ENCODE peak calls at places on chromosomes 6 and 20, in ten cellular contexts. One of them, this sample, is unnamed.

GRCh38 chr20:53578492-53579222 is 15.0 kb downstream of the ZNF217 start:
- DNase-seq in endothelial cell of umbilical vein: peak; percentile 90
- DNase-seq in WTC11: no peak
- DNase-seq in lower lobe of right lung: no peak
- DNase-seq in fibroblast of the aortic adventitia: peak; percentile 97
- DNase-seq in fibroblast of mammary gland: peak; percentile 94
- DNase-seq in epithelial cell of proximal tubule: no peak
- DNase-seq in GM20000: peak; percentile 70
- DNase-seq in left lung: no peak
- DNase-seq in neural crest cell: peak; percentile 72
- DNase-seq in this sample: peak; percentile 91

GRCh38 chr6:1082040-1082935 is 229.6 kb upstream of the FOXQ1 start:
- DNase-seq in fibroblast of mammary gland: peak; percentile 72
- DNase-seq in lower lobe of right lung: no peak
- DNase-seq in WTC11: no peak
- DNase-seq in GM20000: no peak
- DNase-seq in epithelial cell of proximal tubule: peak; percentile 66
- DNase-seq in neural crest cell: no peak
- DNase-seq in endothelial cell of umbilical vein: peak; percentile 2
- DNase-seq in fibroblast of the aortic adventitia: peak; percentile 71
- DNase-seq in left lung: no peak
- DNase-seq in this sample: peak; percentile 73

GRCh38 chr6:1363729-1364572 is 25.4 kb upstream of the FOXF2 start:
- DNase-seq in endothelial cell of umbilical vein: no peak
- DNase-seq in lower lobe of right lung: no peak
- DNase-seq in left lung: no peak
- DNase-seq in fibroblast of the aortic adventitia: peak; percentile 75
- DNase-seq in GM20000: no peak
- DNase-seq in WTC11: peak; percentile 36
- DNase-seq in epithelial cell of proximal tubule: peak; percentile 37
- DNase-seq in neural crest cell: no peak
- DNase-seq in fibroblast of mammary gland: peak; percentile 79
- DNase-seq in this sample: peak; percentile 33

GRCh38 chr6:114747995-114748625 is 405.3 kb upstream of the HS3ST5 start:
- DNase-seq in lower lobe of right lung: peak; percentile 39
- DNase-seq in fibroblast of mammary gland: peak; percentile 68
- DNase-seq in fibroblast of the aortic adventitia: peak; percentile 30
- DNase-seq in GM20000: peak; percentile 19
- DNase-seq in epithelial cell of proximal tubule: peak; percentile 6
- DNase-seq in endothelial cell of umbilical vein: peak; percentile 7
- DNase-seq in WTC11: peak; percentile 36
- DNase-seq in left lung: no peak
- DNase-seq in neural crest cell: peak; percentile 59
- DNase-seq in this sample: peak; percentile 63

GRCh38 chr6:165091121-165091785 is 218.2 kb downstream of the C6orf118 start:
- DNase-seq in neural crest cell: no peak
- DNase-seq in lower lobe of right lung: no peak
- DNase-seq in epithelial cell of proximal tubule: no peak
- DNase-seq in GM20000: no peak
- DNase-seq in left lung: no peak
- DNase-seq in endothelial cell of umbilical vein: no peak
- DNase-seq in fibroblast of the aortic adventitia: no peak
- DNase-seq in fibroblast of mammary gland: no peak
- DNase-seq in WTC11: no peak
- DNase-seq in this sample: no peak

GRCh38 chr6:25927721-25928359 is 2.7 kb downstream of the SLC17A2 start:
- DNase-seq in lower lobe of right lung: no peak
- DNase-seq in neural crest cell: no peak
- DNase-seq in endothelial cell of umbilical vein: no peak
- DNase-seq in left lung: no peak
- DNase-seq in WTC11: no peak
- DNase-seq in fibroblast of mammary gland: peak; percentile 73
- DNase-seq in GM20000: no peak
- DNase-seq in fibroblast of the aortic adventitia: peak; percentile 84
- DNase-seq in epithelial cell of proximal tubule: no peak
- DNase-seq in this sample: no peak

GRCh38 chr6:45663181-45664180 is 285.7 kb upstream of the SUPT3H start:
- DNase-seq in lower lobe of right lung: peak; percentile 55
- DNase-seq in fibroblast of the aortic adventitia: peak; percentile 42
- DNase-seq in fibroblast of mammary gland: no peak
- DNase-seq in neural crest cell: peak; percentile 44
- DNase-seq in epithelial cell of proximal tubule: no peak
- DNase-seq in left lung: peak; percentile 83
- DNase-seq in GM20000: peak; percentile 41
- DNase-seq in endothelial cell of umbilical vein: peak; percentile 42
- DNase-seq in WTC11: peak; percentile 76
- DNase-seq in this sample: no peak

GRCh38 chr20:45781391-45781931 is 10.2 kb downstream of the WFDC3 start:
- DNase-seq in neural crest cell: no peak
- DNase-seq in left lung: no peak
- DNase-seq in lower lobe of right lung: no peak
- DNase-seq in GM20000: no peak
- DNase-seq in fibroblast of mammary gland: peak; percentile 97
- DNase-seq in epithelial cell of proximal tubule: no peak
- DNase-seq in fibroblast of the aortic adventitia: peak; percentile 86
- DNase-seq in endothelial cell of umbilical vein: peak; percentile 54
- DNase-seq in WTC11: no peak
- DNase-seq in this sample: peak; percentile 48

GRCh38 chr6:111565316-111566221 is 40.1 kb downstream of the TRAF3IP2 start:
- DNase-seq in epithelial cell of proximal tubule: no peak
- DNase-seq in lower lobe of right lung: no peak
- DNase-seq in GM20000: peak; percentile 58
- DNase-seq in left lung: no peak
- DNase-seq in WTC11: peak; percentile 51
- DNase-seq in fibroblast of the aortic adventitia: no peak
- DNase-seq in fibroblast of mammary gland: no peak
- DNase-seq in endothelial cell of umbilical vein: no peak
- DNase-seq in neural crest cell: no peak
- DNase-seq in this sample: peak; percentile 52

GRCh38 chr6:8389034-8389818 is 46.1 kb downstream of the SLC35B3 start:
- DNase-seq in lower lobe of right lung: no peak
- DNase-seq in endothelial cell of umbilical vein: no peak
- DNase-seq in WTC11: no peak
- DNase-seq in GM20000: no peak
- DNase-seq in neural crest cell: no peak
- DNase-seq in epithelial cell of proximal tubule: no peak
- DNase-seq in left lung: no peak
- DNase-seq in fibroblast of the aortic adventitia: no peak
- DNase-seq in fibroblast of mammary gland: no peak
- DNase-seq in this sample: no peak

GRCh38 chr20:16415079-16415478 is 158.2 kb downstream of the KIF16B start:
- DNase-seq in fibroblast of the aortic adventitia: peak; percentile 29
- DNase-seq in left lung: no peak
- DNase-seq in endothelial cell of umbilical vein: no peak
- DNase-seq in fibroblast of mammary gland: peak; percentile 66
- DNase-seq in neural crest cell: no peak
- DNase-seq in lower lobe of right lung: no peak
- DNase-seq in WTC11: no peak
- DNase-seq in GM20000: no peak
- DNase-seq in epithelial cell of proximal tubule: peak; percentile 48
- DNase-seq in this sample: no peak

GRCh38 chr6:75202676-75203131 is 3.1 kb downstream of the COL12A1 start:
- DNase-seq in neural crest cell: no peak
- DNase-seq in epithelial cell of proximal tubule: no peak
- DNase-seq in endothelial cell of umbilical vein: no peak
- DNase-seq in fibroblast of the aortic adventitia: no peak
- DNase-seq in fibroblast of mammary gland: peak; percentile 48
- DNase-seq in left lung: no peak
- DNase-seq in GM20000: no peak
- DNase-seq in WTC11: no peak
- DNase-seq in lower lobe of right lung: no peak
- DNase-seq in this sample: no peak

GRCh38 chr20:62621251-62622110 is 20.8 kb upstream of the SLCO4A1 start:
- DNase-seq in lower lobe of right lung: no peak
- DNase-seq in GM20000: no peak
- DNase-seq in epithelial cell of proximal tubule: no peak
- DNase-seq in left lung: peak; percentile 74
- DNase-seq in fibroblast of mammary gland: no peak
- DNase-seq in fibroblast of the aortic adventitia: no peak
- DNase-seq in neural crest cell: no peak
- DNase-seq in WTC11: no peak
- DNase-seq in endothelial cell of umbilical vein: no peak
- DNase-seq in this sample: no peak
- TF ChIP-seq CTCF in lower lobe of right lung: no peak
- TF ChIP-seq CTCF in GM20000: no peak
- TF ChIP-seq CTCF in epithelial cell of proximal tubule: no peak
- TF ChIP-seq CTCF in left lung: no peak
- TF ChIP-seq CTCF in fibroblast of mammary gland: no peak
- TF ChIP-seq CTCF in fibroblast of the aortic adventitia: no peak
- TF ChIP-seq CTCF in neural crest cell: no peak
- TF ChIP-seq CTCF in WTC11: no peak
- TF ChIP-seq CTCF in endothelial cell of umbilical vein: no peak
- TF ChIP-seq CTCF in this sample: no peak

GRCh38 chr20:24305366-24305765 is 164.1 kb upstream of the SYNDIG1 start:
- DNase-seq in lower lobe of right lung: no peak
- DNase-seq in epithelial cell of proximal tubule: no peak
- DNase-seq in WTC11: no peak
- DNase-seq in endothelial cell of umbilical vein: no peak
- DNase-seq in fibroblast of mammary gland: no peak
- DNase-seq in GM20000: no peak
- DNase-seq in left lung: no peak
- DNase-seq in neural crest cell: no peak
- DNase-seq in fibroblast of the aortic adventitia: no peak
- DNase-seq in this sample: no peak

GRCh38 chr20:24297928-24298327 is 171.5 kb upstream of the SYNDIG1 start:
- DNase-seq in epithelial cell of proximal tubule: no peak
- DNase-seq in GM20000: no peak
- DNase-seq in endothelial cell of umbilical vein: no peak
- DNase-seq in fibroblast of the aortic adventitia: no peak
- DNase-seq in neural crest cell: no peak
- DNase-seq in left lung: no peak
- DNase-seq in WTC11: no peak
- DNase-seq in lower lobe of right lung: no peak
- DNase-seq in fibroblast of mammary gland: no peak
- DNase-seq in this sample: no peak

GRCh38 chr20:24303393-24303792 is 166.0 kb upstream of the SYNDIG1 start:
- DNase-seq in left lung: no peak
- DNase-seq in lower lobe of right lung: no peak
- DNase-seq in fibroblast of the aortic adventitia: peak; percentile 40
- DNase-seq in WTC11: no peak
- DNase-seq in neural crest cell: no peak
- DNase-seq in GM20000: no peak
- DNase-seq in fibroblast of mammary gland: peak; percentile 2
- DNase-seq in endothelial cell of umbilical vein: no peak
- DNase-seq in epithelial cell of proximal tubule: no peak
- DNase-seq in this sample: no peak
- TF ChIP-seq CTCF in left lung: no peak
- TF ChIP-seq CTCF in lower lobe of right lung: no peak
- TF ChIP-seq CTCF in fibroblast of the aortic adventitia: peak; percentile 10
- TF ChIP-seq CTCF in WTC11: no peak
- TF ChIP-seq CTCF in neural crest cell: no peak
- TF ChIP-seq CTCF in GM20000: no peak
- TF ChIP-seq CTCF in fibroblast of mammary gland: no peak
- TF ChIP-seq CTCF in endothelial cell of umbilical vein: no peak
- TF ChIP-seq CTCF in epithelial cell of proximal tubule: peak; percentile 17
- TF ChIP-seq CTCF in this sample: no peak

GRCh38 chr6:119076966-119077642 is 1.4 kb downstream of the FAM184A start:
- DNase-seq in GM20000: no peak
- DNase-seq in lower lobe of right lung: no peak
- DNase-seq in fibroblast of the aortic adventitia: no peak
- DNase-seq in WTC11: no peak
- DNase-seq in epithelial cell of proximal tubule: no peak
- DNase-seq in fibroblast of mammary gland: no peak
- DNase-seq in neural crest cell: no peak
- DNase-seq in endothelial cell of umbilical vein: no peak
- DNase-seq in left lung: no peak
- DNase-seq in this sample: no peak
- TF ChIP-seq CTCF in GM20000: no peak
- TF ChIP-seq CTCF in lower lobe of right lung: no peak
- TF ChIP-seq CTCF in fibroblast of the aortic adventitia: no peak
- TF ChIP-seq CTCF in WTC11: no peak
- TF ChIP-seq CTCF in epithelial cell of proximal tubule: no peak
- TF ChIP-seq CTCF in fibroblast of mammary gland: no peak
- TF ChIP-seq CTCF in neural crest cell: no peak
- TF ChIP-seq CTCF in endothelial cell of umbilical vein: no peak
- TF ChIP-seq CTCF in left lung: no peak
- TF ChIP-seq CTCF in this sample: no peak

GRCh38 chr20:49248879-49249665 is 28.8 kb downstream of the ZNFX1 start:
- DNase-seq in WTC11: no peak
- DNase-seq in fibroblast of mammary gland: no peak
- DNase-seq in GM20000: no peak
- DNase-seq in neural crest cell: no peak
- DNase-seq in lower lobe of right lung: no peak
- DNase-seq in epithelial cell of proximal tubule: no peak
- DNase-seq in left lung: no peak
- DNase-seq in endothelial cell of umbilical vein: no peak
- DNase-seq in fibroblast of the aortic adventitia: no peak
- DNase-seq in this sample: no peak

GRCh38 chr20:49248301-49248700 is 29.1 kb downstream of the DDX27 start:
- DNase-seq in endothelial cell of umbilical vein: no peak
- DNase-seq in neural crest cell: no peak
- DNase-seq in epithelial cell of proximal tubule: no peak
- DNase-seq in WTC11: no peak
- DNase-seq in left lung: no peak
- DNase-seq in lower lobe of right lung: no peak
- DNase-seq in GM20000: no peak
- DNase-seq in fibroblast of mammary gland: no peak
- DNase-seq in fibroblast of the aortic adventitia: no peak
- DNase-seq in this sample: no peak

GRCh38 chr20:49247792-49248191 is 28.6 kb downstream of the DDX27 start:
- DNase-seq in lower lobe of right lung: no peak
- DNase-seq in epithelial cell of proximal tubule: no peak
- DNase-seq in left lung: no peak
- DNase-seq in fibroblast of the aortic adventitia: no peak
- DNase-seq in GM20000: no peak
- DNase-seq in fibroblast of mammary gland: no peak
- DNase-seq in neural crest cell: no peak
- DNase-seq in endothelial cell of umbilical vein: peak; percentile 80
- DNase-seq in WTC11: no peak
- DNase-seq in this sample: no peak

GRCh38 chr20:49247169-49247734 is 28.0 kb downstream of the DDX27 start:
- DNase-seq in WTC11: no peak
- DNase-seq in fibroblast of mammary gland: no peak
- DNase-seq in neural crest cell: no peak
- DNase-seq in GM20000: no peak
- DNase-seq in fibroblast of the aortic adventitia: no peak
- DNase-seq in endothelial cell of umbilical vein: no peak
- DNase-seq in epithelial cell of proximal tubule: no peak
- DNase-seq in left lung: no peak
- DNase-seq in lower lobe of right lung: no peak
- DNase-seq in this sample: no peak

DNA sequence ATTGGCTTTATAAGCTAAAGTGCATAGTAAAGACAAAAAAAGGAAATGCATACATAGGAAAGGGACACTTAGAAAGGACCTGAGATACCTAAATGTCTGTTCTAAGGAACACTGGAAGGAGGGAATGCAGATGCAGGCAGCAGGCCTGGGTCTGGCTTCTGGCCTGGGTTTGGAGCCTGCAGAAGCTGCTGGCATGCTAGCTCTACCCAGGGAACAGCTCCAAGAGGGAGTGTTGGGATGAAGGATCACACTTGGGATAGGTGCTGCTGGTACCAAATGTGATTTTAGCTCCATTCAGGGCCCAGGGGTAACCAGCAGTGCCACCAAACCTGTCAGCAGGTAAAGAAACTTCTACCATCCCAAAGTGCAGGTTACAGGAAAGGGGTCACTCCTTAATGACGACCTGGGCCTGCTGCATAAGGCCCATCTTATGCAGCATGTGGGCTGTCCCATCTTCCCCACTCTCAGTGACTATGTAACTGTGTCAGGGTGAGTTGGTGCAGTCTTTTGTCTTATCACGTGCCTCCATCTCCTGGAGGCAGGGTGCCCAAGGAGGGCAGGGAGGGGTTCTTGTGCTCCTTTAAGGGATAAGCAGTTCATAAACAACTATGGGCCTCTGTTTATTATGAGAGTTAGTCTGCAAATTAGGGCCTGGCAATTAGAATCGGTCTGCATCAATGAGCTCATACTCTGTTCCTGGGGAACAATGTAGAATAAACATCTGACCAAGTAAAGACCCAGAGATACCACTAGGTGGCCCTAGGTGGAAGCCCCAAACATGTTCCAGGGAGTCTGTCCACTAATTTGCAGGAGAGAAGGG is 26.9 kb downstream of the DDX27 start:
- DNase-seq in endothelial cell of umbilical vein: peak; percentile 72
- DNase-seq in fibroblast of mammary gland: peak; percentile 68
- DNase-seq in neural crest cell: no peak
- DNase-seq in lower lobe of right lung: no peak
- DNase-seq in left lung: no peak
- DNase-seq in WTC11: no peak
- DNase-seq in GM20000: peak; percentile 62
- DNase-seq in fibroblast of the aortic adventitia: peak; percentile 69
- DNase-seq in epithelial cell of proximal tubule: no peak
- DNase-seq in this sample: peak; percentile 62
- TF ChIP-seq CTCF in endothelial cell of umbilical vein: peak; percentile 68
- TF ChIP-seq CTCF in fibroblast of mammary gland: peak; percentile 86
- TF ChIP-seq CTCF in neural crest cell: peak; percentile 70
- TF ChIP-seq CTCF in lower lobe of right lung: peak; percentile 60
- TF ChIP-seq CTCF in left lung: peak; percentile 49
- TF ChIP-seq CTCF in WTC11: peak; percentile 76
- TF ChIP-seq CTCF in GM20000: peak; percentile 48
- TF ChIP-seq CTCF in fibroblast of the aortic adventitia: peak; percentile 84
- TF ChIP-seq CTCF in epithelial cell of proximal tubule: peak; percentile 78
- TF ChIP-seq CTCF in this sample: peak; percentile 52